ENCODE peak calls at places on chromosomes 2 and 18, in five cellular contexts. D is HuH-7, M is Karpas-422, U is SK-N-SH, W is neural progenitor cell. G is an unnamed sample.

GRCh38 chr18:63119647-63120046 is 199.9 kb downstream of the BCL2 start:
- DNase-seq in D (peak), U (peak), W (peak), M (no peak), G (no peak)

GRCh38 chr2:121030523-121030922 is 254.5 kb downstream of the TFCP2L1 start:
- DNase-seq in W (no peak), U (no peak), D (no peak), M (no peak), G (no peak)

GRCh38 chr18:26477828-26478466 is 70.4 kb downstream of the KCTD1 start:
- DNase-seq in W (no peak), U (no peak), D (no peak), M (no peak), G (no peak)

GRCh38 chr2:233810385-233810784 is 32.3 kb downstream of the MROH2A start:
- DNase-seq in W (no peak), M (no peak), U (no peak), D (no peak), G (no peak)

GRCh38 chr18:49744395-49744987 is 68.8 kb downstream of the ACAA2 start:
- DNase-seq in U (no peak), M (no peak), W (no peak), D (no peak), G (no peak)

GRCh38 chr2:98730053-98730850 is 680 bp downstream of the MGAT4A start:
- DNase-seq in D (peak), M (no peak), U (peak), W (peak), G (peak)

GRCh38 chr2:127859712-127860085 is 1.7 kb upstream of the POLR2D start:
- DNase-seq in M (peak), W (peak), D (peak), U (no peak), G (no peak)

GRCh38 chr2:53460347-53460746 is 307.3 kb upstream of the CHAC2 start:
- DNase-seq in U (no peak), D (no peak), W (no peak), M (no peak), G (no peak)

GRCh38 chr18:80029690-80030089 is 4.5 kb upstream of the RBFA start:
- DNase-seq in D (no peak), U (no peak), W (no peak), M (no peak), G (no peak)

GRCh38 chr2:191643425-191643824 is 34.5 kb upstream of the NABP1 start:
- DNase-seq in D (no peak), M (no peak), W (no peak), U (peak), G (no peak)

GRCh38 chr2:75787532-75788132 is 76.9 kb upstream of the GCFC2 start:
- DNase-seq in M (peak), U (peak), W (peak), D (peak), G (no peak)

GRCh38 chr2:120205901-120206581 is 17.2 kb downstream of the TMEM185B start:
- DNase-seq in U (peak), M (peak), D (peak), W (peak), G (peak)

GRCh38 chr2:174574657-174575056 is 22.9 kb downstream of the WIPF1 start:
- DNase-seq in U (no peak), D (no peak), W (no peak), M (no peak), G (no peak)

GRCh38 chr18:49487711-49488310 is 777 bp upstream of the C18orf32 start:
- DNase-seq in D (no peak), M (peak), W (peak), U (no peak), G (no peak)

GRCh38 chr18:9716780-9717563 is 8.9 kb downstream of the RAB31 start:
- DNase-seq in D (no peak), W (no peak), M (no peak), U (no peak), G (no peak)

GRCh38 chr2:172087780-172088244 is 2.5 kb downstream of the DLX1 start:
- DNase-seq in M (no peak), W (peak), D (no peak), U (peak), G (no peak)

GRCh38 chr18:12777543-12777942 is 74.7 kb downstream of the PSMG2 start:
- DNase-seq in D (no peak), M (no peak), W (no peak), U (no peak), G (no peak)